ENCODE peak calls at places on chromosomes 6 and 20, in four cellular contexts. F, K, W and E are unnamed samples. For H3K9me3, the result is how much of the 10 kb centered on the place peaks cover.

GRCh38 chr6:129590408-129591022 is 119.5 kb downstream of the ARHGAP18 start:
- DNase-seq in F (no peak), K (no peak), W (no peak), E (no peak)

GRCh38 chr6:159688977-159689376 is 4.1 kb downstream of the SOD2 start:
- DNase-seq in F (no peak), K (no peak), W (no peak), E (no peak)

GRCh38 chr6:167153523-167153959 is 4.2 kb downstream of the GPR31 start:
- DNase-seq in F (peak), K (no peak), W (no peak), E (no peak)

GRCh38 chr6:44132476-44132875 is 5.1 kb downstream of the TMEM63B start:
- DNase-seq in F (no peak), K (no peak), W (peak), E (no peak)

GRCh38 chr6:134590449-134590848 is 272.5 kb upstream of the SGK1 start:
- DNase-seq in F (no peak), K (no peak), W (no peak), E (no peak)

GRCh38 chr6:135686784-135687301 is 164.7 kb upstream of the PDE7B start:
- DNase-seq in F (no peak), K (no peak), W (no peak), E (no peak)

GRCh38 chr6:4291453-4292403 is 156.4 kb upstream of the ECI2 start:
- DNase-seq in F (peak), K (no peak), W (no peak), E (no peak)

GRCh38 chr6:131251593-131252204 is 116.4 kb downstream of the AKAP7 start:
- DNase-seq in F (no peak), K (no peak), W (peak), E (no peak)

GRCh38 chr6:36911946-36912555 is 26.3 kb downstream of the C6orf89 start:
- DNase-seq in F (no peak), K (no peak), W (no peak), E (no peak)

GRCh38 chr6:158086054-158086705 is 81.9 kb downstream of the SERAC1 start:
- DNase-seq in F (no peak), K (no peak), W (no peak), E (no peak)

GRCh38 chr6:4355241-4355640 is 219.9 kb upstream of the ECI2 start:
- DNase-seq in F (peak), K (no peak), W (no peak), E (no peak)

GRCh38 chr6:45724511-45724910 is 291.1 kb downstream of the CLIC5 start:
- DNase-seq in F (peak), K (peak), W (no peak), E (no peak)

GRCh38 chr20:2694519-2694918 is 1.9 kb downstream of the EBF4 start:
- DNase-seq in F (no peak), K (no peak), W (no peak), E (no peak)

GRCh38 chr6:79928478-79928998 is 18.8 kb downstream of the ELOVL4 start:
- DNase-seq in F (no peak), K (no peak), W (no peak), E (no peak)

GRCh38 chr6:84428300-84428907 is 201.0 kb upstream of the CEP162 start:
- DNase-seq in F (peak), K (peak), W (peak), E (no peak)

GRCh38 chr6:97668716-97669115 is 385.7 kb upstream of the MMS22L start:
- DNase-seq in F (no peak), K (peak), W (no peak), E (no peak)

GRCh38 chr6:11744753-11745152 is 33.9 kb downstream of the ADTRP start:
- DNase-seq in F (peak), K (no peak), W (peak), E (peak)

DNA sequence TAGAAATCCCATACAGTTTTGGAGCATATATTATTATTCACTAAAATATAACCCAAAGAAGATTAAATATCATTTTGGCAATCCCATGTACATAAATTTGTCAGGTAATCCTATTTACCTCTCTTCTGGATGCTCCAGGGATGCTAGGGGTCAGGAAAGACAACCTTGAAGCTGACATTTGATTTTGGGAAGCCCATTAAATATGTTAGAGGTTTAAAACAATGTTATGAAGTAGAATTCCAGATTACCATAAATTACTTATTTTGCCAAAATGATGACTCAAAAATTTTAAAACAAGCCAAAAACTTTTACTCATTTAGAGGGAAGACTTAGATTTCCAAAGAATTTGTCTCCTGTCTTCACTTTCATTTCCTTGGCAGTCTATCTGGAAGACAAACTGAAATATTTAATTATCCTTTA is 9.2 kb upstream of the IL22RA2 start:
- DNase-seq in F (no peak), K (no peak), W (no peak), E (no peak)
- H3K9me3 ChIP-seq in F (under half), K (half or more), W (under half), E (under half)

DNA sequence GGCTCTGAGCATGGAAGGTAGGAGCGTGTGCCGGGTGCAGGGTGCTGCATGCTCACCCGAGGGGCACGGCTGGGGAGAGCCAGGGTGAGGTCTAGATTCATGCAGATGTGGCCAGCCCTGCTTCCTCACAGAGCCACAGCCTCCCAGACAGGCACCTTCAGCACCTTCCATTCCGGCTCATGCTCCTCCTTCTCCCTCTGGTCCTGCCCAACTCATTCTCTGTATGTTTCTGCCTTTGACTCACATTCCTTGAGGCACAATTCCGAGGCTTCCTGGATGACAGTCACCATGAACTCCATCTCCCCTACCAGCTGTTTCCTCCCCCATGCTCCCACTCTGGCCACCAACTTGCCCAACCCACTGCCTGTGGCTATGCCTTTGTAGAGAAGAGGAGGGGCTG is 35.4 kb downstream of the DACT2 start:
- DNase-seq in F (no peak), K (no peak), W (no peak), E (no peak)
- H3K9me3 ChIP-seq in F (under half), K (under half), W (under half), E (under half)

GRCh38 chr20:44248420-44248759 is 1.3 kb downstream of the GDAP1L1 start:
- DNase-seq in F (no peak), K (no peak), W (no peak), E (no peak)
- H3K9me3 ChIP-seq in F (under half), K (under half), W (under half), E (under half)

GRCh38 chr6:39926668-39927067 is 7.6 kb downstream of the MOCS1 start:
- DNase-seq in F (no peak), K (no peak), W (no peak), E (no peak)

GRCh38 chr6:39924283-39924682 is 10.0 kb downstream of the MOCS1 start:
- DNase-seq in F (no peak), K (no peak), W (no peak), E (no peak)

GRCh38 chr6:39925191-39925930 is 8.9 kb downstream of the MOCS1 start:
- DNase-seq in F (peak), K (no peak), W (no peak), E (no peak)

GRCh38 chr6:39927159-39927558 is 7.1 kb downstream of the MOCS1 start:
- DNase-seq in F (peak), K (no peak), W (no peak), E (no peak)

DNA sequence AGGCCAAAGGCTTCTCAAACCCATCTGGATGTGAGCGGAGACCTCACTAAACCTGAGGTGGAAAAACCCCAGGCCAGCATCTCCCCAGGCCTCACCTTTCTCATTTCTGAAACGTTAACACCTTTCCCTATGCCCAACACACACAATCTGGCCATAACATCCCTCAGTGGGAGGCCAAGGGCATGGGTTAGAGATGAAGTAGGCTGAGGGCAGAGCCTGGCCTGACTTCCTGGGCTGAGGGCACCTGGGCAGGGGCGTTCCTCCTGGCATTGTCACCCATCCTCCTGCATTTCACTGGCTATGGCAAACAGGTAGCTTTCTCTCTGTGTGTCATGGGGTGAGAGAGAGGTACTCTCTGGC is 8.4 kb downstream of the MOCS1 start:
- DNase-seq in F (no peak), K (no peak), W (no peak), E (no peak)
- H3K9me3 ChIP-seq in F (under half), K (under half), W (under half), E (under half)

DNA sequence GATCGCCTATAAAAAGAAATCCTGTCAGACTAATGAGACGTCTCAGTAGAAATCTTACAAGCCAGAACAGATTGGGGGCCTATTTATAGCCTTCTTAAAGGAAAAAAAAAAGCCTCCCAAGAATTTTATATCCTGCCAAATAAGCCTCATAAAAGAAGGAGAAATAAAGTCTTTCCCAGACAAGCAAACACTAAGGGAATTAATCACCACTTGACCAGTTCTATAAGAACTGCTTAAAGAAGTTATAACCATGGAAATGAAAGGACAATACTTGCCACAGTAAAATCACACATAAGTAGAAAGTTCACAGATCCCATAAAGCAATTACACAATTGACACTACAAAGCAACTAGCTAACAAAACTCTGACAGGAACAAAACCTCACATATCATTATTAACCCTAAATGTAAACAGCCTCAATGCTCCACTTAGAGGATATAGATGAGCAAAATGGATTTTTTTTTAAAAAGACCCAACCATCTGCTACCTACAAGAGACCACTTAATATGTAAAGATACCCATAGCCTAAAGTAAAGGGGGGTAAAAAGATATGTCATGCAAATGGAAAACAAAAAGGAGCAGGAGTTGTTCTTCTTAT is 13.4 kb downstream of the SLC22A16 start:
- DNase-seq in F (no peak), K (no peak), W (no peak), E (no peak)
- H3K9me3 ChIP-seq in F (under half), K (under half), W (under half), E (under half)

GRCh38 chr20:30921286-30922071 is 336.0 kb upstream of the DEFB115 start:
- DNase-seq in F (no peak), K (no peak), W (no peak), E (no peak)

GRCh38 chr20:30919514-30920188 is 337.8 kb upstream of the DEFB115 start:
- DNase-seq in F (no peak), K (no peak), W (no peak), E (no peak)

GRCh38 chr20:30922129-30922528 is 335.3 kb upstream of the DEFB115 start:
- DNase-seq in F (no peak), K (no peak), W (no peak), E (no peak)
- H3K9me3 ChIP-seq in F (under half), K (under half), W (under half), E (under half)

GRCh38 chr20:59820204-59821041 is 113.0 kb downstream of the SYCP2 start:
- DNase-seq in F (no peak), K (peak), W (peak), E (peak)
- H3K9me3 ChIP-seq in F (under half), K (under half), W (under half), E (under half)

GRCh38 chr6:165086746-165087145 is 222.7 kb downstream of the C6orf118 start:
- DNase-seq in F (no peak), K (no peak), W (no peak), E (no peak)
- H3K9me3 ChIP-seq in F (under half), K (under half), W (under half), E (under half)